ENCODE peak calls at places on chromosome 7, in seven cellular contexts. One of them, this sample, is unnamed. For H3K4me1, the result is how much of the 10 kb centered on the place peaks cover.

GRCh38 chr7:121003986-121004685 is 15.6 kb downstream of the CPED1 start:
- DNase-seq in tibial nerve: peak
- DNase-seq in CD8-positive, alpha-beta T cell: no peak
- DNase-seq in adrenal gland: peak
- DNase-seq in sigmoid colon: peak
- DNase-seq in colonic mucosa: no peak
- DNase-seq in GM23248: no peak
- DNase-seq in this sample: peak

GRCh38 chr7:106657085-106657991 is 3.6 kb downstream of the CCDC71L start:
- DNase-seq in colonic mucosa: no peak
- DNase-seq in tibial nerve: no peak
- DNase-seq in GM23248: peak
- DNase-seq in CD8-positive, alpha-beta T cell: no peak
- DNase-seq in sigmoid colon: no peak
- DNase-seq in adrenal gland: no peak
- DNase-seq in this sample: no peak

GRCh38 chr7:78395298-78396120 is 596.9 kb downstream of the PHTF2 start:
- DNase-seq in sigmoid colon: no peak
- DNase-seq in adrenal gland: no peak
- DNase-seq in colonic mucosa: no peak
- DNase-seq in tibial nerve: no peak
- DNase-seq in GM23248: no peak
- DNase-seq in CD8-positive, alpha-beta T cell: no peak
- DNase-seq in this sample: no peak

GRCh38 chr7:55065079-55065478 is 46.3 kb downstream of the EGFR start:
- DNase-seq in CD8-positive, alpha-beta T cell: no peak
- DNase-seq in colonic mucosa: no peak
- DNase-seq in adrenal gland: peak
- DNase-seq in tibial nerve: no peak
- DNase-seq in GM23248: peak
- DNase-seq in sigmoid colon: peak
- DNase-seq in this sample: peak

GRCh38 chr7:18708204-18708603 is 212.7 kb downstream of the HDAC9 start:
- DNase-seq in sigmoid colon: no peak
- DNase-seq in GM23248: no peak
- DNase-seq in CD8-positive, alpha-beta T cell: no peak
- DNase-seq in adrenal gland: no peak
- DNase-seq in colonic mucosa: no peak
- DNase-seq in tibial nerve: no peak
- DNase-seq in this sample: no peak

GRCh38 chr7:20287317-20287716 is 43.4 kb upstream of the ITGB8 start:
- DNase-seq in sigmoid colon: no peak
- DNase-seq in tibial nerve: no peak
- DNase-seq in CD8-positive, alpha-beta T cell: no peak
- DNase-seq in adrenal gland: no peak
- DNase-seq in GM23248: no peak
- DNase-seq in colonic mucosa: no peak
- DNase-seq in this sample: no peak

GRCh38 chr7:82284936-82285519 is 158.5 kb downstream of the CACNA2D1 start:
- DNase-seq in colonic mucosa: no peak
- DNase-seq in GM23248: no peak
- DNase-seq in sigmoid colon: no peak
- DNase-seq in CD8-positive, alpha-beta T cell: no peak
- DNase-seq in adrenal gland: no peak
- DNase-seq in tibial nerve: no peak
- DNase-seq in this sample: no peak

GRCh38 chr7:150971242-150972048 is 6.7 kb downstream of the KCNH2 start:
- DNase-seq in GM23248: no peak
- DNase-seq in sigmoid colon: no peak
- DNase-seq in colonic mucosa: no peak
- DNase-seq in tibial nerve: no peak
- DNase-seq in CD8-positive, alpha-beta T cell: no peak
- DNase-seq in adrenal gland: peak
- DNase-seq in this sample: peak

GRCh38 chr7:22083711-22084289 is 138.1 kb upstream of the CDCA7L start:
- DNase-seq in adrenal gland: peak
- DNase-seq in sigmoid colon: no peak
- DNase-seq in colonic mucosa: no peak
- DNase-seq in CD8-positive, alpha-beta T cell: no peak
- DNase-seq in tibial nerve: no peak
- DNase-seq in GM23248: peak
- DNase-seq in this sample: peak

GRCh38 chr7:46996972-46997371 is 584.9 kb downstream of the TNS3 start:
- DNase-seq in GM23248: no peak
- DNase-seq in CD8-positive, alpha-beta T cell: no peak
- DNase-seq in tibial nerve: no peak
- DNase-seq in colonic mucosa: no peak
- DNase-seq in adrenal gland: no peak
- DNase-seq in sigmoid colon: no peak
- DNase-seq in this sample: peak

GRCh38 chr7:25933921-25934320 is 218.1 kb upstream of the NFE2L3 start:
- DNase-seq in CD8-positive, alpha-beta T cell: no peak
- DNase-seq in tibial nerve: no peak
- DNase-seq in GM23248: no peak
- DNase-seq in adrenal gland: no peak
- DNase-seq in sigmoid colon: no peak
- DNase-seq in colonic mucosa: no peak
- DNase-seq in this sample: no peak

GRCh38 chr7:151847681-151848081 is 29.2 kb downstream of the PRKAG2 start:
- DNase-seq in CD8-positive, alpha-beta T cell: no peak
- DNase-seq in colonic mucosa: no peak
- DNase-seq in tibial nerve: no peak
- DNase-seq in GM23248: peak
- DNase-seq in sigmoid colon: no peak
- DNase-seq in adrenal gland: no peak
- DNase-seq in this sample: no peak

GRCh38 chr7:29871787-29872398 is 65.6 kb downstream of the WIPF3 start:
- DNase-seq in tibial nerve: no peak
- DNase-seq in GM23248: peak
- DNase-seq in adrenal gland: no peak
- DNase-seq in colonic mucosa: no peak
- DNase-seq in CD8-positive, alpha-beta T cell: no peak
- DNase-seq in sigmoid colon: no peak
- DNase-seq in this sample: no peak

GRCh38 chr7:362416-363096 is 72.6 kb downstream of the FOXL3 start:
- DNase-seq in adrenal gland: no peak
- DNase-seq in tibial nerve: no peak
- DNase-seq in sigmoid colon: peak
- DNase-seq in colonic mucosa: no peak
- DNase-seq in GM23248: peak
- DNase-seq in CD8-positive, alpha-beta T cell: peak
- DNase-seq in this sample: peak

GRCh38 chr7:56110611-56111010 is 4.3 kb upstream of the CHCHD2 start:
- DNase-seq in sigmoid colon: no peak
- DNase-seq in CD8-positive, alpha-beta T cell: no peak
- DNase-seq in GM23248: no peak
- DNase-seq in adrenal gland: no peak
- DNase-seq in tibial nerve: no peak
- DNase-seq in colonic mucosa: no peak
- DNase-seq in this sample: no peak

GRCh38 chr7:41679566-41679965 is 23.3 kb downstream of the INHBA start:
- DNase-seq in sigmoid colon: no peak
- DNase-seq in tibial nerve: no peak
- DNase-seq in CD8-positive, alpha-beta T cell: no peak
- DNase-seq in adrenal gland: no peak
- DNase-seq in GM23248: peak
- DNase-seq in colonic mucosa: no peak
- DNase-seq in this sample: no peak

GRCh38 chr7:132865766-132866531 is 215.9 kb downstream of the CHCHD3 start:
- DNase-seq in colonic mucosa: no peak
- DNase-seq in GM23248: peak
- DNase-seq in sigmoid colon: no peak
- DNase-seq in CD8-positive, alpha-beta T cell: no peak
- DNase-seq in adrenal gland: no peak
- DNase-seq in tibial nerve: no peak
- DNase-seq in this sample: no peak

GRCh38 chr7:14047709-14048399 is 58.4 kb upstream of the ETV1 start:
- DNase-seq in colonic mucosa: no peak
- DNase-seq in adrenal gland: no peak
- DNase-seq in tibial nerve: no peak
- DNase-seq in GM23248: no peak
- DNase-seq in sigmoid colon: no peak
- DNase-seq in CD8-positive, alpha-beta T cell: no peak
- DNase-seq in this sample: no peak

GRCh38 chr7:141704741-141705140 is 2.8 kb upstream of the DENND11 start:
- DNase-seq in colonic mucosa: no peak
- DNase-seq in tibial nerve: no peak
- DNase-seq in GM23248: peak
- DNase-seq in CD8-positive, alpha-beta T cell: no peak
- DNase-seq in adrenal gland: no peak
- DNase-seq in sigmoid colon: no peak
- DNase-seq in this sample: no peak

GRCh38 chr7:939843-940242 is 14.6 kb downstream of the ADAP1 start:
- DNase-seq in colonic mucosa: no peak
- DNase-seq in GM23248: no peak
- DNase-seq in sigmoid colon: no peak
- DNase-seq in CD8-positive, alpha-beta T cell: no peak
- DNase-seq in adrenal gland: no peak
- DNase-seq in tibial nerve: no peak
- DNase-seq in this sample: no peak

GRCh38 chr7:44534087-44534486 is 7.0 kb downstream of the NPC1L1 start:
- DNase-seq in GM23248: no peak
- DNase-seq in CD8-positive, alpha-beta T cell: no peak
- DNase-seq in sigmoid colon: no peak
- DNase-seq in colonic mucosa: no peak
- DNase-seq in tibial nerve: no peak
- DNase-seq in adrenal gland: no peak
- DNase-seq in this sample: no peak
- H3K4me1 ChIP-seq in GM23248: under half
- H3K4me1 ChIP-seq in CD8-positive, alpha-beta T cell: under half
- H3K4me1 ChIP-seq in sigmoid colon: under half
- H3K4me1 ChIP-seq in colonic mucosa: under half
- H3K4me1 ChIP-seq in tibial nerve: under half
- H3K4me1 ChIP-seq in adrenal gland: under half
- H3K4me1 ChIP-seq in this sample: under half

GRCh38 chr7:143258830-143259229 is 4.4 kb upstream of the GSTK1 start:
- DNase-seq in sigmoid colon: no peak
- DNase-seq in adrenal gland: no peak
- DNase-seq in colonic mucosa: no peak
- DNase-seq in tibial nerve: no peak
- DNase-seq in GM23248: no peak
- DNase-seq in CD8-positive, alpha-beta T cell: no peak
- DNase-seq in this sample: no peak

GRCh38 chr7:143261901-143262300 is 1.3 kb upstream of the GSTK1 start:
- DNase-seq in CD8-positive, alpha-beta T cell: no peak
- DNase-seq in colonic mucosa: no peak
- DNase-seq in tibial nerve: no peak
- DNase-seq in sigmoid colon: no peak
- DNase-seq in adrenal gland: no peak
- DNase-seq in GM23248: no peak
- DNase-seq in this sample: no peak

GRCh38 chr7:143259765-143260164 is 3.5 kb upstream of the GSTK1 start:
- DNase-seq in sigmoid colon: no peak
- DNase-seq in colonic mucosa: no peak
- DNase-seq in GM23248: no peak
- DNase-seq in CD8-positive, alpha-beta T cell: no peak
- DNase-seq in adrenal gland: no peak
- DNase-seq in tibial nerve: no peak
- DNase-seq in this sample: no peak

GRCh38 chr7:143265017-143265693 is 1.9 kb downstream of the GSTK1 start:
- DNase-seq in GM23248: no peak
- DNase-seq in CD8-positive, alpha-beta T cell: no peak
- DNase-seq in colonic mucosa: no peak
- DNase-seq in adrenal gland: no peak
- DNase-seq in sigmoid colon: no peak
- DNase-seq in tibial nerve: no peak
- DNase-seq in this sample: peak

DNA sequence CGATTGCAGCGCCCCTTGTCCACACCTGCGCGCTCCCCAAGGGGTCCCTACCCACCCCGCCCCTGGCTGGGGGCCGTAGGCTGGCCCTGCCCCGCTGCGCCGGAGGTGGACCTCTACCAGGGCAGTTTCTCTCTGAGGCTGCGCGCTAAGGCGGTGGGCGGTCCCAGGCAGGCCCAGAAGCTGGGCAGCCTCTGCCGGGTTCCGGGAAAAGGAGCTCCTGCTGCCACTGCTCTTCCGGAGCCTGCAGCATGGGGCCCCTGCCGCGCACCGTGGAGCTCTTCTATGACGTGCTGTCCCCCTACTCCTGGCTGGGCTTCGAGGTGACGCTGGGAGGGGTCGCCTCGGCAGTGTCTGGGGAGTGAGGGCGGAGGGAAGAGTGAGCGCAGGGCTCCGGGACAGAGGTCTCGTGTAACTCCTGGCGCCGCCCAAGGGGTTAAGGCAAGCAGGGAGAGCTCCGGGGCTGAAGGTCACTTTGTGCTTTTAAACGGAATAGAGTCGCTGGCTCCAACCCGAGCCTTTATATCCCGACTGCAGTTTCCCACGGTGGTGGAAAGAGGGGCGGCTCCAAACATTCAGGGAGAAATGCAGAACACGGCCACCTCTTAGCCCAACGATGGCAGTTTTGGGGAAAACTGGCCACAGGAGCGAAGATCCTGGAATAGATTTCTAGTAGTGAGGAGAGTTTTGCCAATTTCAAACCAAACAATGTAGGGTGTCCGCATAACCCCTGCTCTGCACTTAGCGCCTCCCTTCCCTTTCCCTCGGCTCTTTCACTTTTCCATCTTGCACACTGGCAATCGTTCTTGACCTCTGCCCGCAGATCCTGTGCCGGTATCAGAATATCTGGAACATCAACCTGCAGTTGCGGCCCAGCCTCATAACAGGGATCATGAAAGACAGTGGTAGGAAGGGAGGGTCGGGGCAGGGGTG is at the start of gene GSTK1:
- DNase-seq in tibial nerve: peak
- DNase-seq in adrenal gland: peak
- DNase-seq in CD8-positive, alpha-beta T cell: peak
- DNase-seq in GM23248: peak
- DNase-seq in colonic mucosa: peak
- DNase-seq in sigmoid colon: peak
- DNase-seq in this sample: peak
- H3K27ac ChIP-seq in tibial nerve: peak
- H3K27ac ChIP-seq in adrenal gland: peak
- H3K27ac ChIP-seq in CD8-positive, alpha-beta T cell: peak
- H3K27ac ChIP-seq in GM23248: peak
- H3K27ac ChIP-seq in colonic mucosa: peak
- H3K27ac ChIP-seq in sigmoid colon: peak
- H3K27ac ChIP-seq in this sample: peak

DNA sequence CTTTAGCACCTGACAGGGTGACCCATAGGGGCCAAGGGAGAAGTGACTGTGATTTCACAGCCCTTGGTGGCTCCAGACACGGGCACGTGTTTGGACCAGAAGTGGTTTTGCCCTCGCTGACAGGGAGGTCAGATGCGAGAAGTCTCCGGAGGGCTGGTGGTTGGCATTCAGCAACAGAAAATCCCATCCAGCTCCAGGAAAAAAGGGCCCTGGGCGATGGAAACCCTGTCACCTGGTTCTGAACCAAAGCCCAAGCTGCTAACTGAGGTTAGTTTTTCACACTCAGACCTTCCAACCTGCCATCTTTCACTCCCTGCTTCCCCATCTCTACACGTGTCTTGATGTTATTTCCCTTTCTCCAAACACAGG is 272.9 kb downstream of the TRIL start:
- DNase-seq in CD8-positive, alpha-beta T cell: no peak
- DNase-seq in colonic mucosa: peak
- DNase-seq in adrenal gland: peak
- DNase-seq in tibial nerve: no peak
- DNase-seq in GM23248: no peak
- DNase-seq in sigmoid colon: peak
- DNase-seq in this sample: peak
- H3K4me3 ChIP-seq in CD8-positive, alpha-beta T cell: no peak
- H3K4me3 ChIP-seq in colonic mucosa: no peak
- H3K4me3 ChIP-seq in adrenal gland: no peak
- H3K4me3 ChIP-seq in tibial nerve: peak
- H3K4me3 ChIP-seq in GM23248: peak
- H3K4me3 ChIP-seq in sigmoid colon: no peak
- H3K4me3 ChIP-seq in this sample: no peak

GRCh38 chr7:155568335-155568660 is 21.9 kb upstream of the CNPY1 start:
- DNase-seq in colonic mucosa: no peak
- DNase-seq in tibial nerve: no peak
- DNase-seq in sigmoid colon: no peak
- DNase-seq in adrenal gland: no peak
- DNase-seq in CD8-positive, alpha-beta T cell: no peak
- DNase-seq in GM23248: no peak
- DNase-seq in this sample: no peak
- H3K4me1 ChIP-seq in colonic mucosa: under half
- H3K4me1 ChIP-seq in tibial nerve: under half
- H3K4me1 ChIP-seq in sigmoid colon: under half
- H3K4me1 ChIP-seq in adrenal gland: under half
- H3K4me1 ChIP-seq in CD8-positive, alpha-beta T cell: under half
- H3K4me1 ChIP-seq in GM23248: under half
- H3K4me1 ChIP-seq in this sample: under half

This sample was measured in right cardiac atrium.